ENCODE peak calls at places on chromosome 22, in ten cellular contexts. S is fibroblast of mammary gland, A is brain microvascular endothelial cell, G is heart right ventricle, L is neural crest cell, K is neural progenitor cell, U is mammary epithelial cell, O is natural killer cell, Q is MM.1S, P is tibial nerve. B is an unnamed sample.

GRCh38 chr22:22855085-22855484 is 32.5 kb upstream of the IGLL5 start:
- DNase-seq in S (no peak), A (no peak), G (no peak), L (no peak), K (no peak), U (no peak), O (no peak), Q (no peak), P (no peak), B (no peak)

GRCh38 chr22:38549106-38549884 is 20.7 kb downstream of the DMC1 start:
- DNase-seq in S (no peak), A (no peak), G (no peak), L (no peak), K (no peak), U (peak; percentile 34), O (no peak), Q (no peak), P (no peak), B (peak; percentile 55)

GRCh38 chr22:37045958-37046357 is 5.6 kb upstream of the KCTD17 start:
- DNase-seq in S (peak; percentile 46), A (peak; percentile 44), G (no peak), L (no peak), K (peak; percentile 50), U (no peak), O (no peak), Q (peak; percentile 11), P (no peak), B (no peak)

GRCh38 chr22:29309332-29310064 is 3.0 kb downstream of the GAS2L1 start:
- DNase-seq in S (no peak), A (no peak), G (peak; percentile 79), L (no peak), K (no peak), U (no peak), O (no peak), Q (no peak), P (no peak), B (no peak)

GRCh38 chr22:40588726-40589125 is 47.8 kb downstream of the MRTFA start:
- DNase-seq in S (peak; percentile 64), A (peak; percentile 49), G (no peak), L (no peak), K (no peak), U (peak; percentile 65), O (no peak), Q (no peak), P (no peak), B (no peak)

GRCh38 chr22:22928666-22929380 is 41.2 kb downstream of the IGLL5 start:
- DNase-seq in S (peak; percentile 15), A (peak; percentile 25), G (peak; percentile 30), L (no peak), K (no peak), U (peak; percentile 8), O (peak; percentile 71), Q (peak; percentile 100), P (no peak), B (peak; percentile 100)

GRCh38 chr22:37401861-37402506 is 25.3 kb downstream of the ELFN2 start:
- DNase-seq in S (no peak), A (no peak), G (no peak), L (no peak), K (no peak), U (no peak), O (no peak), Q (no peak), P (no peak), B (no peak)

GRCh38 chr22:28032896-28033295 is 113.8 kb upstream of the PITPNB start:
- DNase-seq in S (no peak), A (no peak), G (no peak), L (no peak), K (no peak), U (no peak), O (no peak), Q (no peak), P (no peak), B (no peak)

DNA sequence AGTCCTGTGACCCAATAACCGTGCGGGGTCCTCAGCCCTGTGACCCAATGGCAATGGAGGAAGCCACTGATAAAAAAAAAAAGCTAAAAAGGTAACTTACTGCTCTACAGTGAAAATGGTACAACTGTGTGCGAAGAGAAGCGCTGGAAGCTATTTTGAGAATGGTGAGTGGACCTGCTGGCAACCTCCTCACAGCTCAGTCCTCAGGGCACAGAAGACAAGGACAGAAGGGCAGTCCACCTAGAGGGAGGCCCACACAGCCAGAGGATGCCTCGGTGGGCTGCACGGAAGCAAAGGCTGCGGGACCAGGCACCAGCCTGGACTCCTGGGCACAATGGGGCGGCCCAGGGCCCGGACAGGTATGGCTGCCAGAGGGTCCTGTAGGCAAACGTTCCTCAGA is 35.6 kb downstream of the BRD1 start:
- DNase-seq in S (no peak), A (no peak), G (no peak), L (no peak), K (no peak), U (no peak), O (no peak), Q (no peak), P (no peak), B (no peak)
- TF ChIP-seq CTCF in S (no peak), A (no peak), G (no peak), L (no peak), K (no peak), U (no peak), O (no peak), Q (no peak), P (no peak), B (no peak)

DNA sequence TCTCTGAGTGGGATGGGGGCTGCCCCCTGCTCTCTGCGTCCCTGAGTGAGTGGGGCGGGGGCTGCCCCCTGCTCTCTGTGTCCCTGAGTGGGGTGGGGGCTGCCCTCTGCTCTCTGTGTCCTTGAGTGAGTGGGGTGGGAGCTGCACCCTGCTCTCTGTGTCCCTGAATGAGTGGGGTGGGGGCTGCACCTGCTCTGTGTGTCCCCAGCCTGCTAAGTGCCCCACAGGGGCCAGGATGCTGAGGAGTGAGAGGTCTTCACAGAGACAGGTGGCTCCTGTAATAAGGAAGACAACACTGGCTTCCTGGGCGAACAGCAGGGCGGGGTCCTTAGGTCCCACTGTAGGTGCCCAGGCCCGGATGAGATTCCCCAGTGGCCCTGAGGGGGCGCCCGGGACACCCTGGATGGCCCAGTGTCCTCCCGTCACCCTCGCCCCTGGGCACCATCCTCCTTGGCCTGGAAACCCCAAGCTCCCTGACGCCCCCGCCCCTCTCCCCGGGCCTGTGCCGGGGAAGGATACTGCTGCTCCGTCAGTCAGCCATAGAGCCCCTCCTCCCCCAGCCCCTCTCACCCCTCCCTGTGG is 3.8 kb upstream of the CCDC188 start:
- DNase-seq in S (no peak), A (no peak), G (no peak), L (peak; percentile 23), K (no peak), U (no peak), O (no peak), Q (no peak), P (no peak), B (no peak)
- TF ChIP-seq CTCF in S (no peak), A (peak; percentile 13), G (no peak), L (no peak), K (no peak), U (no peak), O (no peak), Q (peak; percentile 16), P (no peak), B (no peak)

GRCh38 chr22:44131412-44131811 is 49.3 kb upstream of the PARVG start:
- DNase-seq in S (no peak), A (no peak), G (no peak), L (no peak), K (no peak), U (no peak), O (no peak), Q (no peak), P (no peak), B (no peak)

GRCh38 chr22:44133901-44134511 is 46.7 kb upstream of the PARVG start:
- DNase-seq in S (no peak), A (peak; percentile 56), G (no peak), L (no peak), K (no peak), U (no peak), O (no peak), Q (no peak), P (peak; percentile 8), B (no peak)

GRCh38 chr22:44133161-44133560 is 47.6 kb upstream of the PARVG start:
- DNase-seq in S (peak; percentile 48), A (peak; percentile 43), G (no peak), L (no peak), K (no peak), U (no peak), O (no peak), Q (no peak), P (no peak), B (no peak)

GRCh38 chr22:44131989-44132685 is 48.6 kb upstream of the PARVG start:
- DNase-seq in S (no peak), A (no peak), G (no peak), L (no peak), K (no peak), U (no peak), O (no peak), Q (no peak), P (no peak), B (no peak)

DNA sequence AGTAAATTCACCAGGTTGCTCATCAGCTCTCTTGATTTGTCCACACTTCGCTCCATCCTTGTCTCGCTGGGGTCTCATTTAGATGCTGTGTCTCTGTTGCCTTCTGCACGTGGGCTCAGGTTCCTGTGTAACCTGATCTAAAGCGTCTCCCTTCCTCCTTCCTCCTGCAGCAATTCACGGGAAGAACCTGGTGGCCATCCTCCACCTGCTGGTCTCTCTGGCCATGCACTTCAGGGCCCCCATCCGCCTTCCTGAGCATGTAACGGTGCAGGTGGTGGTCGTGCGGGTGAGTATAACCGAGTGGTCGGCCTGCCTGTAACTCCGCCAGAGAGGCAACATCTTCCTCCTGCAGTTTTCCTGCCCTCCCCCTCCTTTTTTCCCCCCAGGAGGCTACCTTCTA is 48.0 kb upstream of the PARVG start:
- DNase-seq in S (no peak), A (no peak), G (no peak), L (no peak), K (no peak), U (no peak), O (no peak), Q (no peak), P (no peak), B (no peak)
- TF ChIP-seq CTCF in S (no peak), A (no peak), G (no peak), L (no peak), K (no peak), U (no peak), O (no peak), Q (no peak), P (no peak), B (no peak)

GRCh38 chr22:42074153-42074750 is at the start of gene PHETA2:
- DNase-seq in S (peak; percentile 34), A (no peak), G (peak; percentile 68), L (no peak), K (peak; percentile 32), U (no peak), O (peak; percentile 51), Q (no peak), P (peak; percentile 37), B (peak; percentile 63)

GRCh38 chr22:42073568-42074152 is 388 bp upstream of the PHETA2 start:
- DNase-seq in S (no peak), A (no peak), G (no peak), L (no peak), K (no peak), U (no peak), O (no peak), Q (no peak), P (no peak), B (no peak)

GRCh38 chr22:42074846-42075245 is 798 bp downstream of the PHETA2 start:
- DNase-seq in S (no peak), A (no peak), G (no peak), L (no peak), K (no peak), U (no peak), O (no peak), Q (no peak), P (no peak), B (no peak)

GRCh38 chr22:42070517-42071422 is at the start of gene NAGA:
- DNase-seq in S (peak; percentile 95), A (peak; percentile 94), G (peak; percentile 97), L (peak; percentile 90), K (peak; percentile 99), U (peak; percentile 94), O (peak; percentile 87), Q (peak; percentile 99), P (peak; percentile 93), B (peak; percentile 91)

DNA sequence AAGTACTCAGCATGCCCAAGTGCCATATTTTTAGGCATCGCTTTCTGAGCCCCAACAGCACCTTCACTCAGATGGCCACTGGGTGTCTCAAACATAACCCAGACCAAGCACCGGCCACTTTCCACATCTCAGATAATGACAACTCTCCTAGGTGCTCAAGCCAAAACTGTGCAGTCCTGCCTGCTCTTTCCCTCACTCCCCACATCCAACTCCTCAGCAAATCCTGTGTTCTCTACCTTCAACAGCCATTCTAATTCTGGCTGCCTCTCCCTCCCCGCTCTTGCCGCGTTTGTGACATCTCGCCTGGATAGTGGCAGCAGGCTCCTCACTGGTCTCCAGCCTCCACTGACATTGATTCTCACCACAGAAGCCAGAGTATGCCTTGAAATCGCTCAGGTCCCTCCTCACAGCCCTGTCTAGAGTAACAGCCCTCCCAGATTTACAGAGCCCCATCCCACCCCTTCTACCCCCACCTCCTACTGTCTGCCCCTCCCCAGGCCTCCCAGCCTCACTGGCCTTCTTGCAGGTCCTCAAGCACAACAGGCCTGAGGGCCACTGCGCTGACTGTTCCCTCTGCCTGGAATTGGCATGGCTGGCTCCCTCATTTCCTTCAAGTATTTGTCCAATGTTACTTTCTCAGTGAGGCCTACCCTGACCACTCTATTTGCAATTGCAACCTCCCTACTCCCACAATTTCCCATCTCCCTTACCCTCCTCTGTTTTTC is 1.3 kb upstream of the PHETA2 start:
- DNase-seq in S (no peak), A (no peak), G (no peak), L (no peak), K (no peak), U (no peak), O (no peak), Q (no peak), P (no peak), B (no peak)
- TF ChIP-seq CTCF in S (no peak), A (peak; percentile 11), G (no peak), L (no peak), K (no peak), U (no peak), O (no peak), Q (no peak), P (no peak), B (no peak)